ENCODE peak calls at places on chromosomes 1 and 21, in nine cellular contexts. T is adrenal gland; Y is upper lobe of right lung; L is naive thymus-derived CD4-positive, alpha-beta T cell; I is PC-3; H is RWPE1; F is thoracic aorta; R is coronary artery; G is cardiac muscle cell. S is an unnamed sample.

GRCh38 chr21:41885341-41886024 is 6.3 kb upstream of the PRDM15 start:
- DNase-seq in T (no peak), Y (no peak), L (no peak), I (no peak), H (no peak), F (no peak), R (no peak), G (no peak), S (no peak)

GRCh38 chr21:42733037-42733632 is 79.7 kb downstream of the PDE9A start:
- DNase-seq in T (no peak), Y (no peak), L (no peak), I (no peak), H (no peak), F (no peak), R (no peak), G (no peak), S (no peak)

GRCh38 chr21:31564439-31564838 is 95.1 kb upstream of the SOD1 start:
- DNase-seq in T (no peak), Y (no peak), L (no peak), I (peak), H (peak), F (no peak), R (no peak), G (no peak), S (no peak)

GRCh38 chr1:213244664-213245091 is 193.6 kb downstream of the RPS6KC1 start:
- DNase-seq in T (no peak), Y (no peak), L (peak), I (peak), H (peak), F (no peak), R (no peak), G (peak), S (no peak)

GRCh38 chr1:39922139-39922757 is 20.5 kb upstream of the MYCL start:
- DNase-seq in T (no peak), Y (no peak), L (no peak), I (no peak), H (no peak), F (no peak), R (no peak), G (peak), S (no peak)

GRCh38 chr1:187078321-187078720 is 249.6 kb downstream of the PLA2G4A start:
- DNase-seq in T (no peak), Y (no peak), L (no peak), I (no peak), H (no peak), F (no peak), R (no peak), G (no peak), S (no peak)

GRCh38 chr1:244112646-244113045 is 61.6 kb downstream of the ZBTB18 start:
- DNase-seq in T (no peak), Y (no peak), L (no peak), I (peak), H (no peak), F (no peak), R (no peak), G (peak), S (no peak)

GRCh38 chr1:53572061-53572801 is 113.0 kb downstream of the DMRTB1 start:
- DNase-seq in T (peak), Y (peak), L (no peak), I (peak), H (peak), F (no peak), R (no peak), G (no peak), S (peak)

GRCh38 chr1:41404308-41404755 is 43.1 kb downstream of the FOXO6 start:
- DNase-seq in T (no peak), Y (no peak), L (no peak), I (peak), H (peak), F (no peak), R (no peak), G (peak), S (no peak)

GRCh38 chr1:29853716-29854330 is 617.5 kb downstream of the PTPRU start:
- DNase-seq in T (no peak), Y (no peak), L (no peak), I (no peak), H (no peak), F (no peak), R (peak), G (no peak), S (no peak)

GRCh38 chr1:111779546-111779945 is 23.8 kb downstream of the DDX20 start:
- DNase-seq in T (no peak), Y (no peak), L (no peak), I (no peak), H (no peak), F (no peak), R (no peak), G (no peak), S (no peak)
- H3K27ac ChIP-seq in T (no peak), Y (no peak), L (no peak), I (no peak), H (no peak), F (no peak), R (no peak), G (no peak), S (no peak)

DNA sequence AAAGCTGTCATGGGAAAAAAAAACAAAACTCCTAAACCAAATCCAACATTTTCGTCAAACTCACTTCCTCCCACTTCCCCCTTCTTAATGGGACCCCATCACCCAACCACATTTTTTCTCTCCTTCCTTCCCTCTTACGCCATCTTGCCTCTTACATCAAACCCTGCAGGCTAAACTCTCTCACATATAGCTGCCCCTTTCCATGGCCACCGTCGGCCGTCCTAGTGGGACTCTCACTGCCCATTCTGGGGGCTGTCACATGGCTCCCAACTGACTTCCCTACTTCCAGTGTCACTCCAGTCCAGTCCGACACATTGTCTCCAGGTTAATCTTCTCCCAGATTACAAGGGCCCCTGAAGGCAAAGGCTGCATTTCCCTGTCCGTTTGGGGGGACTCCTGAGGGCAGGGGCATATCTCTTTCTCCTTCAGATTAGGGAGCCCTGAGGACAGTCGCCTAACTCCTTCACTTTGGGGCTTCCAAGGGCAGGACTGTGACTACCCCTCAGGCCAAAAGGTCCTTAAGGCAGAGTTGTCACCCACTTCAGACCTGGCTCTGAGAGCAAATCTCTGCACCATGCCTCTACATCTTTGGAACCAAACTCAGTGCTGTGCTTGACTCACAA is 658 bp downstream of the UBXN11 start:
- DNase-seq in T (no peak), Y (no peak), L (no peak), I (no peak), H (no peak), F (no peak), R (no peak), G (no peak), S (no peak)
- H3K27ac ChIP-seq in T (no peak), Y (peak), L (peak), I (peak), H (peak), F (peak), R (peak), G (peak), S (peak)

GRCh38 chr1:62263813-62264353 is 55.4 kb downstream of the KANK4 start:
- DNase-seq in T (no peak), Y (no peak), L (no peak), I (no peak), H (no peak), F (no peak), R (no peak), G (no peak), S (no peak)

GRCh38 chr1:62268315-62268714 is 50.9 kb downstream of the KANK4 start:
- DNase-seq in T (no peak), Y (no peak), L (no peak), I (no peak), H (no peak), F (no peak), R (no peak), G (no peak), S (no peak)

GRCh38 chr1:62259551-62259950 is 59.7 kb downstream of the KANK4 start:
- DNase-seq in T (no peak), Y (no peak), L (no peak), I (no peak), H (no peak), F (no peak), R (no peak), G (no peak), S (no peak)

GRCh38 chr1:62266217-62266616 is 53.0 kb downstream of the KANK4 start:
- DNase-seq in T (no peak), Y (no peak), L (no peak), I (no peak), H (no peak), F (no peak), R (no peak), G (no peak), S (no peak)

GRCh38 chr1:62263006-62263812 is 56.0 kb downstream of the KANK4 start:
- DNase-seq in T (no peak), Y (no peak), L (no peak), I (no peak), H (no peak), F (no peak), R (no peak), G (no peak), S (no peak)
- H3K27ac ChIP-seq in T (no peak), Y (no peak), L (no peak), I (no peak), H (no peak), F (no peak), R (no peak), G (peak), S (no peak)

GRCh38 chr1:1068374-1069060 is 5.6 kb downstream of the RNF223 start:
- DNase-seq in T (no peak), Y (peak), L (peak), I (peak), H (no peak), F (no peak), R (no peak), G (no peak), S (no peak)
- H3K27ac ChIP-seq in T (no peak), Y (no peak), L (peak), I (peak), H (peak), F (no peak), R (no peak), G (no peak), S (no peak)

GRCh38 chr1:67791686-67792475 is 41.4 kb downstream of the GNG12 start:
- DNase-seq in T (peak), Y (no peak), L (no peak), I (peak), H (peak), F (peak), R (no peak), G (peak), S (no peak)
- H3K27ac ChIP-seq in T (no peak), Y (peak), L (no peak), I (peak), H (no peak), F (peak), R (peak), G (no peak), S (peak)

GRCh38 chr1:81560629-81561028 is 240.1 kb upstream of the ADGRL2 start:
- DNase-seq in T (no peak), Y (no peak), L (no peak), I (no peak), H (no peak), F (no peak), R (no peak), G (no peak), S (no peak)

GRCh38 chr1:81558291-81559076 is 242.2 kb upstream of the ADGRL2 start:
- DNase-seq in T (no peak), Y (no peak), L (no peak), I (peak), H (no peak), F (no peak), R (no peak), G (no peak), S (no peak)

GRCh38 chr1:81562934-81563333 is 237.8 kb upstream of the ADGRL2 start:
- DNase-seq in T (no peak), Y (no peak), L (no peak), I (no peak), H (no peak), F (no peak), R (no peak), G (no peak), S (no peak)

GRCh38 chr1:81559662-81560350 is 240.9 kb upstream of the ADGRL2 start:
- DNase-seq in T (no peak), Y (no peak), L (no peak), I (peak), H (no peak), F (no peak), R (no peak), G (no peak), S (no peak)

DNA sequence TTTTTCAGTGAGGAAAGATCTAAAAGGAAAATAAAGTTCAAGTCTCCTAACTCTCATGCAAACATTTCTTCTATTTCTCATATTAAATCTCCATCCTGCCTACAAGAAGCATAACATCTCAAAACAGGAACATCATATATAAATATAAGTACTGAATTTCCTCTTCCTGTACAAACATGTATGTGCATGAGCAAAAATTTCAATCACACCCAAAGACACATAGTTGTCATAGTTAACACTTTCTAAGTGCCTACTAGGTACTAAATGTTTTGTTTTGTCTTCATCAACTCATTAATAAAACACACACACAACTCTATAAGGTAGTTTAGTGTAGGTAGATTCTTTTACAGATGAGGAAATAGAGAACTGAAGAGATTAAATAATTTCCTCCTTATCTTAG is 237.1 kb upstream of the ADGRL2 start:
- DNase-seq in T (no peak), Y (no peak), L (no peak), I (no peak), H (no peak), F (no peak), R (no peak), G (no peak), S (no peak)
- H3K27ac ChIP-seq in T (no peak), Y (no peak), L (no peak), I (no peak), H (no peak), F (no peak), R (no peak), G (no peak), S (no peak)

GRCh38 chr1:89605692-89606091 is 27.2 kb upstream of the LRRC8C start:
- DNase-seq in T (peak), Y (no peak), L (no peak), I (peak), H (peak), F (no peak), R (no peak), G (peak), S (no peak)

GRCh38 chr1:89604414-89604735 is 28.5 kb upstream of the LRRC8C start:
- DNase-seq in T (no peak), Y (no peak), L (no peak), I (peak), H (no peak), F (no peak), R (no peak), G (no peak), S (no peak)

GRCh38 chr1:89600792-89601191 is 32.1 kb upstream of the LRRC8C start:
- DNase-seq in T (no peak), Y (no peak), L (no peak), I (no peak), H (no peak), F (no peak), R (no peak), G (no peak), S (no peak)

GRCh38 chr1:89603651-89604413 is 29.1 kb upstream of the LRRC8C start:
- DNase-seq in T (no peak), Y (no peak), L (no peak), I (peak), H (peak), F (no peak), R (no peak), G (peak), S (no peak)

DNA sequence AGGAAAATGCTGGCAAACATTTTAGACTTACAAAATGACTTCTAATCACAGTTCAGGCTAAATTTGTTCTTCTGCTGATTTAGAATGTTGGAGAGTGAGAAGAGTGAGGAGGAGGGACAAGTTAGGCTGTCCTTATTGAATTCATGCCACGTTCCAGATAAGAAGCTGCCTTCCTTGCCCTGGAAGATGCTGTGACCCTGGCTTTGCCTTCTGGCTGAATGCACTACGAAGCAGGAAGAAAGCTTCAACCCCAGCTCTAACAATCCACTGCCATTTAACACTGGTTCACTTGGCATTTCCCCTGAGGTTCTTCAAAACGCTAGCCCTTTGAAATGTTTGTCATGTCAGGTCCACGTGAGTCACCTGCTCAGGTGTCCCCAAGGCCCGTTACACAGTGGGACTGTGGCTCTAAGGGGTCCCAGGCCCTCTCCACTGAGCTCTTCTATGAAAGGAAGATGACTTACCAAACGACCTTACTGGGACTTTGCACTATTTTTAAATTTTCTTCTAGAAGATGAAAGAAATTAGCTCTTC is 30.0 kb upstream of the LRRC8C start:
- DNase-seq in T (no peak), Y (no peak), L (no peak), I (no peak), H (no peak), F (no peak), R (no peak), G (no peak), S (no peak)
- H3K27ac ChIP-seq in T (no peak), Y (no peak), L (peak), I (no peak), H (no peak), F (no peak), R (no peak), G (no peak), S (no peak)

DNA sequence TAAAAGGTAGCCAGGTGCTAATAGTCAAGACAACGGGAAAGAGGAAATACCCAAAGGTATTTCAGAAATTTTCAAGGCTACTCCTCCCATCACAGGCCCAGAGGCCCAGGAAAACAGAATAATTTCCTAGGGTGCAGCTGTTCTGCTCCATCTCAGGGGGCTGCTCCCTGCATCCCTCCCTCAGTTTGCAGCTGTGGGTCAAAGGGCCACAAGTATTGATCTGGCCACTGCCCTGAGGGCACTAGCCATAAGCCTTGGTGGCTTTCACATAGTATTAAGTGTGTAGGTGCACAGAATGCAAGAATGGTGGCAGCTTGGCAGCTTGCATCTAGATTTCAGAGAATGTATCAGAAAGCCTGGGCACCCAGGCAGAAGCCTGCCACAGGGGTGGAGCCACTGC is 179.5 kb downstream of the TTLL7 start:
- DNase-seq in T (no peak), Y (no peak), L (no peak), I (no peak), H (no peak), F (no peak), R (no peak), G (no peak), S (no peak)
- H3K27ac ChIP-seq in T (no peak), Y (no peak), L (no peak), I (no peak), H (no peak), F (no peak), R (no peak), G (no peak), S (no peak)

S was measured in keratinocyte.